ENCODE peak calls at places on chromosomes 5 and 9, in nine cellular contexts. G is pulmonary artery endothelial cell; T is activated CD4-positive, alpha-beta T cell treated with anti-CD3 and anti-CD28 coated beads, Interleukin-2, amount 10 ng/mL, durations not matched to agents 7 days and 5 days; L is T47D; C is fibroblast of pulmonary artery; M is aorta; B is stomach; Q is ureter; W is suprapubic skin. K is an unnamed sample.
A peak's percentile ranks its signal among the peaks of the same experiment; 100 is the strongest.

GRCh38 chr5:44332360-44332971 is 56.8 kb downstream of the FGF10 start:
- DNase-seq in G (peak; percentile 2), T (no peak), L (peak; percentile 69), C (peak; percentile 68), M (no peak), B (no peak), Q (no peak), W (no peak), K (peak; percentile 84)

GRCh38 chr5:145660897-145661650 is 174.1 kb downstream of the PRELID2 start:
- DNase-seq in G (no peak), T (no peak), L (no peak), C (peak; percentile 48), M (no peak), B (no peak), Q (no peak), W (no peak), K (no peak)

GRCh38 chr9:92749071-92749933 is 15.3 kb downstream of the BICD2 start:
- DNase-seq in G (no peak), T (no peak), L (no peak), C (no peak), M (peak; percentile 46), B (no peak), Q (no peak), W (peak; percentile 78), K (no peak)

GRCh38 chr9:76215066-76215465 is 179.2 kb downstream of the RFK start:
- DNase-seq in G (peak; percentile 7), T (no peak), L (no peak), C (peak; percentile 61), M (no peak), B (no peak), Q (no peak), W (no peak), K (peak; percentile 71)

GRCh38 chr5:61114441-61114840 is 47.8 kb downstream of the SMIM15 start:
- DNase-seq in G (no peak), T (no peak), L (no peak), C (no peak), M (no peak), B (no peak), Q (no peak), W (no peak), K (no peak)

GRCh38 chr5:137743031-137743640 is 7.2 kb upstream of the KLHL3 start:
- DNase-seq in G (peak; percentile 55), T (peak; percentile 84), L (peak; percentile 82), C (peak; percentile 88), M (no peak), B (peak; percentile 40), Q (peak; percentile 65), W (no peak), K (peak; percentile 89)

GRCh38 chr5:100900142-100900795 is 2.8 kb downstream of the ST8SIA4 start:
- DNase-seq in G (peak; percentile 37), T (peak; percentile 61), L (no peak), C (peak; percentile 54), M (peak; percentile 64), B (peak; percentile 26), Q (no peak), W (peak; percentile 73), K (peak; percentile 82)

GRCh38 chr5:31767335-31768031 is 128.6 kb downstream of the PDZD2 start:
- DNase-seq in G (no peak), T (no peak), L (no peak), C (no peak), M (no peak), B (no peak), Q (no peak), W (no peak), K (no peak)

GRCh38 chr9:109558718-109559151 is 60.6 kb upstream of the PTPN3 start:
- DNase-seq in G (no peak), T (no peak), L (no peak), C (no peak), M (no peak), B (no peak), Q (no peak), W (no peak), K (no peak)

GRCh38 chr9:87267251-87267679 is 230.4 kb upstream of the DAPK1 start:
- DNase-seq in G (no peak), T (no peak), L (no peak), C (no peak), M (no peak), B (no peak), Q (no peak), W (no peak), K (no peak)

GRCh38 chr9:99361827-99362226 is 139.7 kb downstream of the SEC61B start:
- DNase-seq in G (no peak), T (no peak), L (no peak), C (no peak), M (no peak), B (no peak), Q (no peak), W (no peak), K (no peak)

GRCh38 chr5:173554989-173555705 is 61.3 kb downstream of the BOD1 start:
- DNase-seq in G (no peak), T (no peak), L (peak; percentile 54), C (no peak), M (no peak), B (no peak), Q (no peak), W (no peak), K (no peak)

GRCh38 chr9:134993996-134994720 is 76.4 kb upstream of the FCN1 start:
- DNase-seq in G (no peak), T (no peak), L (no peak), C (no peak), M (peak; percentile 21), B (no peak), Q (no peak), W (peak; percentile 67), K (no peak)

GRCh38 chr9:100474082-100474949 is 1.4 kb downstream of the TMEFF1 start:
- DNase-seq in G (no peak), T (no peak), L (no peak), C (no peak), M (no peak), B (no peak), Q (no peak), W (no peak), K (peak; percentile 42)

K was measured in mesendoderm.